ENCODE peak calls at places on chromosomes 11 and 22, in seven cellular contexts. C, K, H, X, U, Y and N are unnamed samples. For H3K4me1, the result is how much of the 10 kb centered on the place peaks cover.

GRCh38 chr11:72520815-72521214 is 86.5 kb upstream of the CLPB start:
- DNase-seq in C (no peak), K (no peak), H (no peak), X (no peak), U (no peak), Y (no peak), N (no peak)

GRCh38 chr11:14366936-14367335 is 8.0 kb upstream of the RRAS2 start:
- DNase-seq in C (no peak), K (no peak), H (no peak), X (no peak), U (no peak), Y (no peak), N (no peak)

GRCh38 chr22:19579113-19579811 is 55.1 kb upstream of the CLDN5 start:
- DNase-seq in C (no peak), K (no peak), H (no peak), X (peak), U (no peak), Y (peak), N (no peak)

GRCh38 chr22:41048791-41049717 is 43.3 kb upstream of the EP300 start:
- DNase-seq in C (peak), K (peak), H (peak), X (peak), U (peak), Y (peak), N (no peak)

GRCh38 chr22:17946691-17947367 is 77.5 kb downstream of the MICAL3 start:
- DNase-seq in C (no peak), K (no peak), H (peak), X (no peak), U (no peak), Y (no peak), N (no peak)

GRCh38 chr11:20599424-20600346 is at the start of gene SLC6A5:
- DNase-seq in C (peak), K (no peak), H (peak), X (peak), U (no peak), Y (peak), N (no peak)

GRCh38 chr11:63749624-63750023 is 19.0 kb downstream of the ZFTA start:
- DNase-seq in C (no peak), K (no peak), H (no peak), X (no peak), U (no peak), Y (no peak), N (no peak)

GRCh38 chr22:19527861-19528417 is 3.7 kb upstream of the CLDN5 start:
- DNase-seq in C (no peak), K (no peak), H (peak), X (no peak), U (no peak), Y (no peak), N (no peak)

GRCh38 chr11:64687204-64687603 is 35.8 kb downstream of the NRXN2 start:
- DNase-seq in C (peak), K (peak), H (peak), X (no peak), U (no peak), Y (peak), N (no peak)

GRCh38 chr11:117928818-117929567 is at the start of gene TMPRSS13:
- DNase-seq in C (no peak), K (no peak), H (no peak), X (peak), U (no peak), Y (no peak), N (no peak)

GRCh38 chr22:38452373-38453064 is 2.5 kb downstream of the KCNJ4 start:
- DNase-seq in C (no peak), K (no peak), H (peak), X (no peak), U (no peak), Y (no peak), N (no peak)

GRCh38 chr22:40449676-40450035 is 79.3 kb downstream of the SGSM3 start:
- DNase-seq in C (no peak), K (no peak), H (peak), X (no peak), U (no peak), Y (no peak), N (no peak)

GRCh38 chr22:22576244-22576988 is 17.4 kb upstream of the PRAME start:
- DNase-seq in C (peak), K (peak), H (no peak), X (peak), U (peak), Y (peak), N (no peak)

GRCh38 chr11:119087747-119088241 is 3.1 kb downstream of the HMBS start:
- DNase-seq in C (no peak), K (no peak), H (peak), X (no peak), U (no peak), Y (no peak), N (no peak)

GRCh38 chr11:65917434-65918210 is 1.2 kb downstream of the C11orf68 start:
- DNase-seq in C (peak), K (no peak), H (peak), X (no peak), U (no peak), Y (no peak), N (no peak)

GRCh38 chr11:120977470-120977869 is 46.4 kb upstream of the TBCEL start:
- DNase-seq in C (no peak), K (no peak), H (no peak), X (no peak), U (no peak), Y (no peak), N (no peak)

GRCh38 chr22:17228725-17229126 is 9.5 kb upstream of the ADA2 start:
- DNase-seq in C (no peak), K (no peak), H (peak), X (no peak), U (no peak), Y (no peak), N (no peak)

GRCh38 chr11:80519591-80520258 is 1078.9 kb upstream of the TENM4 start:
- DNase-seq in C (no peak), K (no peak), H (no peak), X (no peak), U (no peak), Y (no peak), N (no peak)

GRCh38 chr11:108664241-108664640 is 628 bp upstream of the DDX10 start:
- DNase-seq in C (no peak), K (no peak), H (peak), X (no peak), U (no peak), Y (no peak), N (no peak)

GRCh38 chr11:17383466-17383865 is 5.0 kb downstream of the KCNJ11 start:
- DNase-seq in C (no peak), K (no peak), H (no peak), X (no peak), U (no peak), Y (no peak), N (no peak)

GRCh38 chr11:36540998-36541397 is 26.8 kb upstream of the RAG1 start:
- DNase-seq in C (peak), K (no peak), H (peak), X (peak), U (no peak), Y (peak), N (no peak)

GRCh38 chr22:42473484-42474193 is 41.4 kb upstream of the NFAM1 start:
- DNase-seq in C (no peak), K (peak), H (no peak), X (peak), U (no peak), Y (peak), N (no peak)

GRCh38 chr11:36744375-36745168 is 146.5 kb upstream of the RAG2 start:
- DNase-seq in C (peak), K (peak), H (peak), X (peak), U (peak), Y (peak), N (peak)

GRCh38 chr11:18394928-18395734 is 768 bp downstream of the LDHA start:
- DNase-seq in C (peak), K (peak), H (peak), X (peak), U (no peak), Y (peak), N (no peak)

GRCh38 chr22:48153726-48154125 is 1391.3 kb downstream of the TBC1D22A start:
- DNase-seq in C (no peak), K (no peak), H (no peak), X (no peak), U (no peak), Y (no peak), N (no peak)

GRCh38 chr11:75000975-75001354 is 12.2 kb downstream of the NEU3 start:
- DNase-seq in C (no peak), K (no peak), H (no peak), X (no peak), U (no peak), Y (no peak), N (no peak)

GRCh38 chr11:92322225-92322624 is 97.6 kb downstream of the FAT3 start:
- DNase-seq in C (no peak), K (no peak), H (no peak), X (no peak), U (no peak), Y (no peak), N (no peak)

GRCh38 chr22:47202819-47203553 is 440.5 kb downstream of the TBC1D22A start:
- DNase-seq in C (peak), K (no peak), H (peak), X (no peak), U (no peak), Y (no peak), N (no peak)

GRCh38 chr11:74687237-74688005 is 43.8 kb downstream of the CHRDL2 start:
- DNase-seq in C (no peak), K (no peak), H (peak), X (no peak), U (no peak), Y (no peak), N (no peak)

GRCh38 chr22:39306456-39307361 is 12.7 kb downstream of the RPL3 start:
- DNase-seq in C (peak), K (no peak), H (peak), X (peak), U (no peak), Y (peak), N (no peak)

GRCh38 chr11:35525501-35526175 is at the start of gene PAMR1:
- DNase-seq in C (peak), K (no peak), H (peak), X (peak), U (no peak), Y (no peak), N (no peak)

GRCh38 chr11:71325418-71326327 is 73.3 kb upstream of the SHANK2 start:
- DNase-seq in C (no peak), K (no peak), H (peak), X (no peak), U (no peak), Y (no peak), N (no peak)

GRCh38 chr11:3237119-3237518 is 4.9 kb upstream of the MRGPRE start:
- DNase-seq in C (no peak), K (no peak), H (no peak), X (no peak), U (no peak), Y (no peak), N (no peak)

GRCh38 chr11:19938051-19938856 is 222.0 kb downstream of the DBX1 start:
- DNase-seq in C (peak), K (peak), H (peak), X (peak), U (no peak), Y (peak), N (no peak)

GRCh38 chr11:87181143-87181542 is 143.4 kb downstream of the TMEM135 start:
- DNase-seq in C (no peak), K (no peak), H (no peak), X (no peak), U (no peak), Y (no peak), N (no peak)

GRCh38 chr11:87176044-87176443 is 138.3 kb downstream of the TMEM135 start:
- DNase-seq in C (no peak), K (no peak), H (no peak), X (peak), U (no peak), Y (no peak), N (no peak)

GRCh38 chr11:87179621-87180020 is 141.9 kb downstream of the TMEM135 start:
- DNase-seq in C (no peak), K (no peak), H (no peak), X (no peak), U (no peak), Y (no peak), N (no peak)

GRCh38 chr11:87185228-87185627 is 147.5 kb downstream of the TMEM135 start:
- DNase-seq in C (no peak), K (no peak), H (no peak), X (no peak), U (no peak), Y (no peak), N (no peak)

GRCh38 chr11:87180743-87181142 is 143.0 kb downstream of the TMEM135 start:
- DNase-seq in C (no peak), K (no peak), H (no peak), X (no peak), U (no peak), Y (peak), N (no peak)
- H3K4me1 ChIP-seq in C (under half), K (under half), H (under half), X (under half), U (under half), Y (under half), N (under half)

DNA sequence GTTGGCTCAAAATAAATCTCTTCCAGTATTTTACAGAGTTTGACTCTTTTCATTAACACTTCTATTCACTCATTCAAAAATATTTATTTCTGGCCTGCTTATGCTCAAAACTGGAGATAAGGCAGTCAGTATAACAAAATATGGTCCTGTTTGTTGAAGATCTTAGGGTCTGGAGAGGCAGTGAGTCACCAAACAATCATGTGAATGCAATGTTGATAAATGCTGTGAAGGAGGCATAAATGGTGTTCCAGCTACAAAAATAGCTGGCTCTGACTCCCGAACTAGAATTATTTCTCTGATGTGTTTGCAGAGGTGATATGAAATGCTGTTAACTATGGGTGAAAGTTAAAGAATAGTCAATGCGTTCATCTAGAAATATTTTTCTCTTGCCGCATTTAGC is 390.6 kb downstream of the AASDHPPT start:
- DNase-seq in C (no peak), K (no peak), H (no peak), X (no peak), U (no peak), Y (peak), N (no peak)
- H3K27ac ChIP-seq in C (no peak), K (no peak), H (no peak), X (no peak), U (no peak), Y (no peak), N (no peak)

GRCh38 chr11:12690663-12691062 is 16.4 kb downstream of the TEAD1 start:
- DNase-seq in C (no peak), K (no peak), H (no peak), X (no peak), U (no peak), Y (no peak), N (no peak)
- H3K4me1 ChIP-seq in C (under half), K (under half), H (half or more), X (half or more), U (under half), Y (half or more), N (under half)

GRCh38 chr22:26608129-26608528 is 9.7 kb downstream of the CRYBB1 start:
- DNase-seq in C (no peak), K (no peak), H (no peak), X (no peak), U (no peak), Y (no peak), N (no peak)

GRCh38 chr22:26610983-26611382 is 6.8 kb downstream of the CRYBB1 start:
- DNase-seq in C (no peak), K (no peak), H (peak), X (no peak), U (no peak), Y (no peak), N (no peak)

GRCh38 chr22:26610072-26610958 is 7.5 kb downstream of the CRYBB1 start:
- DNase-seq in C (no peak), K (no peak), H (peak), X (no peak), U (no peak), Y (no peak), N (no peak)

GRCh38 chr22:26606611-26607010 is 11.2 kb downstream of the CRYBB1 start:
- DNase-seq in C (no peak), K (no peak), H (peak), X (no peak), U (no peak), Y (no peak), N (no peak)

DNA sequence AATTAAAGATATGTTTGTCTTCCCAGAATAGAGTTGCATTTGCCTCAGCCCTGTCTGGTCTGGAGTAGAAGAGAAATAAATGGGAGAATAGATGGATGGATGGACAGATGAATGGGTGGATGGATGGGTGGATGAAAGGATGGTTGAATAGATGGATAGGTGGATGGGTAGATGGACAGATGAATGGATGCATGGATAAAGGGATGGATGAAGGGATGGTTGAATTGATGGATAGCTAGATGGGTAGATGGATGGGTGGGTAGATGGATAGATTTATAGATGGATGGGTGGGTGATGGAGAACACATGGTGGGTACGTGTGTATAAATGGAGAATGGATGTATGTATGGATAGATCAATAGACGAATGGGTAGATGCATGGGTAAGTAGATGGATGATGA is 8.5 kb downstream of the CRYBB1 start:
- DNase-seq in C (no peak), K (no peak), H (no peak), X (no peak), U (no peak), Y (no peak), N (no peak)
- H3K27ac ChIP-seq in C (no peak), K (no peak), H (no peak), X (no peak), U (no peak), Y (no peak), N (no peak)

GRCh38 chr11:122695076-122695620 is 39.6 kb downstream of the UBASH3B start:
- DNase-seq in C (no peak), K (no peak), H (no peak), X (no peak), U (no peak), Y (no peak), N (no peak)
- H3K4me1 ChIP-seq in C (under half), K (under half), H (under half), X (under half), U (under half), Y (under half), N (half or more)

GRCh38 chr11:68999093-68999747 is 13.8 kb downstream of the MRGPRF start:
- DNase-seq in C (no peak), K (no peak), H (peak), X (no peak), U (peak), Y (no peak), N (no peak)

GRCh38 chr11:68996376-68997123 is 15.8 kb upstream of the MRGPRD start:
- DNase-seq in C (peak), K (no peak), H (peak), X (no peak), U (no peak), Y (no peak), N (no peak)

GRCh38 chr11:68998390-68998911 is 14.6 kb downstream of the MRGPRF start:
- DNase-seq in C (peak), K (no peak), H (peak), X (no peak), U (peak), Y (peak), N (no peak)

GRCh38 chr11:68997124-68997994 is 15.7 kb downstream of the MRGPRF start:
- DNase-seq in C (peak), K (no peak), H (peak), X (no peak), U (no peak), Y (no peak), N (no peak)

GRCh38 chr11:68997995-68998348 is 15.1 kb downstream of the MRGPRF start:
- DNase-seq in C (no peak), K (no peak), H (no peak), X (no peak), U (no peak), Y (no peak), N (no peak)
- H3K27ac ChIP-seq in C (no peak), K (peak), H (no peak), X (no peak), U (no peak), Y (no peak), N (no peak)

DNA sequence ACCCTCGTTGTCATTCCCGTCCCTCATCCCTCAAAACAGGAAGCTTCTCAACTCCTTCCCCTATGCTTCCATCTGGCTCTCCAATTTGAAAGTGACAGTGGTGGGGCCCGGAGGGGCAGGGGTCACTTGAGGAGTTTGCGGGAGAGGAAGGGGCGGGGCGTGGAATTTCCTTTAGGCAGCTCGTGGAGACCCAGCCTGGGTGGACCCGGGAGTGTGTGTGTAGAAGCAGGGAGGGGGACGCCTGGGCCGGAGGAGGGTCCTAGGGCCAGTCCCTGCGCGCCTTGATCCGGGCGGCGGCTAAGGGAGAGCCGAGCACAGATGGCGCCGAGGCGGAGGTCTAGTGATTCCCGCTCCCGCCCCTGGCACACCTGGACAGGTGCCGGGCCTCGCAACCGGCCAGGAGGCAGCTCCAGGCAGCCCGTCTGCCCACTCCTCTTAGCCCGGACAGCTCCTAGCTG is 7.8 kb upstream of the PAX6 start:
- DNase-seq in C (no peak), K (no peak), H (peak), X (peak), U (no peak), Y (no peak), N (no peak)
- H3K4me1 ChIP-seq in C (under half), K (under half), H (under half), X (under half), U (under half), Y (under half), N (under half)

DNA sequence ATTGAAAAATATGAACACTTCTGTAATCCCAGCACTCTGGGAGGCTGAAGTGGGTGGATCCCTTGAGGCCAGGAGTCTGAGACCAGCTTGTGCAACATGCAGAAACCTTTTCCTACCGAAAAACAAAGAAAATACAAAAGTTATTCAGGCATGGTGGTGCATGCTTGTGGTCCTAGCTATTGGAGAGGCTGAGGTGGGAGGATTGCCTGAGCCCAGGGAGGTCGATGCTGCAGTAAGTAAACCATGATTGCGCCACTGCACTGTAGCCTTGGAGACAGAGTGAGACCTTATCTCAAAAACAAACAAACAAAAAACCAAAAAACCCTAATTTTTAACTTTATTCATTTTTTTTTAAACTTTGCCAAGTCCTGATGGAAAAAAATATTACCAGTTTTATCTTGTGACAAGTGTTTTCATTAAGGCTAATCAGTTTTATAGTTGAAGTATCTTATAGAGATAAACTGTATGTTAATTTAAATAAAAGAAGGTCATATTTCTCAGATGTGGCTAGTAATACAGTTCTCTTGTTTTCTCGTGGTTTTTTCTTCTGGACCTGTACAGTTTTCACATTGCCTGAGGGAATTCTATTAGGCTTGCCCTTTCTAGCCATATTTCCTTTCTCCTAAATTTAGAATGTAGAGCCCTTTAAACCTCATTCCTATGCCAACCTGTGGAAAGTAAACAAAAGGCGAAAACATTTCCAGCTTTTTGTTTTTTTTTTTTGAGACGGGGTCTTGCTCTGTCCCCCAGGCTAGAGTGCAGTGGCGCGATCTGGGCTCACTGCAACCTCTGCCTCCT is 9.4 kb downstream of the HIPK3 start:
- DNase-seq in C (peak), K (peak), H (no peak), X (peak), U (peak), Y (no peak), N (no peak)
- H3K27ac ChIP-seq in C (peak), K (no peak), H (peak), X (no peak), U (no peak), Y (no peak), N (no peak)

GRCh38 chr11:97794876-97795275 is 1225.9 kb upstream of the CNTN5 start:
- DNase-seq in C (no peak), K (no peak), H (no peak), X (peak), U (no peak), Y (no peak), N (no peak)
- H3K4me1 ChIP-seq in C (under half), K (under half), H (under half), X (under half), U (under half), Y (under half), N (under half)